ENCODE peak calls at places on chromosomes 5 and 9, in eight cellular contexts. One of them, this sample, is unnamed.

GRCh38 chr9:129109504-129109903 is 1.1 kb downstream of the CRAT start:
- DNase-seq in cardiac fibroblast: peak
- DNase-seq in NCI-H748 treated with DMSO at 0.1 percent for 48 hours: no peak
- DNase-seq in BJ: no peak
- DNase-seq in GM06990: no peak
- DNase-seq in tibial nerve: peak
- DNase-seq in adipocyte: peak
- DNase-seq in amygdala: no peak
- DNase-seq in this sample: no peak

GRCh38 chr5:8517461-8517860 is 648.5 kb downstream of the MTRR start:
- DNase-seq in cardiac fibroblast: no peak
- DNase-seq in NCI-H748 treated with DMSO at 0.1 percent for 48 hours: no peak
- DNase-seq in BJ: no peak
- DNase-seq in GM06990: no peak
- DNase-seq in tibial nerve: no peak
- DNase-seq in adipocyte: no peak
- DNase-seq in amygdala: no peak
- DNase-seq in this sample: peak

GRCh38 chr5:57442080-57442839 is 40.4 kb downstream of the ACTBL2 start:
- DNase-seq in cardiac fibroblast: peak
- DNase-seq in NCI-H748 treated with DMSO at 0.1 percent for 48 hours: no peak
- DNase-seq in BJ: peak
- DNase-seq in GM06990: no peak
- DNase-seq in tibial nerve: no peak
- DNase-seq in adipocyte: peak
- DNase-seq in amygdala: no peak
- DNase-seq in this sample: peak

GRCh38 chr9:126158591-126159519 is 167.8 kb upstream of the MVB12B start:
- DNase-seq in cardiac fibroblast: no peak
- DNase-seq in NCI-H748 treated with DMSO at 0.1 percent for 48 hours: no peak
- DNase-seq in BJ: no peak
- DNase-seq in GM06990: no peak
- DNase-seq in tibial nerve: no peak
- DNase-seq in adipocyte: no peak
- DNase-seq in amygdala: no peak
- DNase-seq in this sample: no peak

GRCh38 chr5:122756263-122756911 is 18.5 kb upstream of the SNX2 start:
- DNase-seq in cardiac fibroblast: peak
- DNase-seq in NCI-H748 treated with DMSO at 0.1 percent for 48 hours: no peak
- DNase-seq in BJ: peak
- DNase-seq in GM06990: peak
- DNase-seq in tibial nerve: no peak
- DNase-seq in adipocyte: peak
- DNase-seq in amygdala: no peak
- DNase-seq in this sample: peak

GRCh38 chr5:132190161-132190817 is 37.4 kb downstream of the P4HA2 start:
- DNase-seq in cardiac fibroblast: peak
- DNase-seq in NCI-H748 treated with DMSO at 0.1 percent for 48 hours: peak
- DNase-seq in BJ: peak
- DNase-seq in GM06990: no peak
- DNase-seq in tibial nerve: peak
- DNase-seq in adipocyte: peak
- DNase-seq in amygdala: peak
- DNase-seq in this sample: peak

GRCh38 chr9:13721481-13722235 is 442.2 kb upstream of the MPDZ start:
- DNase-seq in cardiac fibroblast: peak
- DNase-seq in NCI-H748 treated with DMSO at 0.1 percent for 48 hours: no peak
- DNase-seq in BJ: no peak
- DNase-seq in GM06990: no peak
- DNase-seq in tibial nerve: no peak
- DNase-seq in adipocyte: peak
- DNase-seq in amygdala: no peak
- DNase-seq in this sample: peak

GRCh38 chr9:127108182-127108876 is 14.1 kb downstream of the ANGPTL2 start:
- DNase-seq in cardiac fibroblast: no peak
- DNase-seq in NCI-H748 treated with DMSO at 0.1 percent for 48 hours: no peak
- DNase-seq in BJ: no peak
- DNase-seq in GM06990: no peak
- DNase-seq in tibial nerve: no peak
- DNase-seq in adipocyte: no peak
- DNase-seq in amygdala: no peak
- DNase-seq in this sample: no peak

GRCh38 chr9:78298046-78298511 is 1.2 kb downstream of the PSAT1 start:
- DNase-seq in cardiac fibroblast: peak
- DNase-seq in NCI-H748 treated with DMSO at 0.1 percent for 48 hours: no peak
- DNase-seq in BJ: no peak
- DNase-seq in GM06990: no peak
- DNase-seq in tibial nerve: no peak
- DNase-seq in adipocyte: peak
- DNase-seq in amygdala: peak
- DNase-seq in this sample: no peak

GRCh38 chr5:107671742-107672211 is 1.0 kb upstream of the EFNA5 start:
- DNase-seq in cardiac fibroblast: peak
- DNase-seq in NCI-H748 treated with DMSO at 0.1 percent for 48 hours: peak
- DNase-seq in BJ: no peak
- DNase-seq in GM06990: no peak
- DNase-seq in tibial nerve: no peak
- DNase-seq in adipocyte: peak
- DNase-seq in amygdala: no peak
- DNase-seq in this sample: peak

GRCh38 chr9:130029591-130029990 is 13.4 kb downstream of the FNBP1 start:
- DNase-seq in cardiac fibroblast: no peak
- DNase-seq in NCI-H748 treated with DMSO at 0.1 percent for 48 hours: no peak
- DNase-seq in BJ: no peak
- DNase-seq in GM06990: no peak
- DNase-seq in tibial nerve: no peak
- DNase-seq in adipocyte: no peak
- DNase-seq in amygdala: no peak
- DNase-seq in this sample: no peak

GRCh38 chr5:112329429-112330090 is 89.5 kb downstream of the EPB41L4A start:
- DNase-seq in cardiac fibroblast: no peak
- DNase-seq in NCI-H748 treated with DMSO at 0.1 percent for 48 hours: no peak
- DNase-seq in BJ: no peak
- DNase-seq in GM06990: peak
- DNase-seq in tibial nerve: no peak
- DNase-seq in adipocyte: no peak
- DNase-seq in amygdala: no peak
- DNase-seq in this sample: no peak

GRCh38 chr5:90022002-90022710 is 387.4 kb downstream of the CETN3 start:
- DNase-seq in cardiac fibroblast: no peak
- DNase-seq in NCI-H748 treated with DMSO at 0.1 percent for 48 hours: no peak
- DNase-seq in BJ: no peak
- DNase-seq in GM06990: no peak
- DNase-seq in tibial nerve: no peak
- DNase-seq in adipocyte: peak
- DNase-seq in amygdala: no peak
- DNase-seq in this sample: no peak

GRCh38 chr5:98173334-98173733 is 600.1 kb upstream of the RGMB start:
- DNase-seq in cardiac fibroblast: peak
- DNase-seq in NCI-H748 treated with DMSO at 0.1 percent for 48 hours: no peak
- DNase-seq in BJ: peak
- DNase-seq in GM06990: no peak
- DNase-seq in tibial nerve: no peak
- DNase-seq in adipocyte: peak
- DNase-seq in amygdala: no peak
- DNase-seq in this sample: peak

GRCh38 chr5:140267201-140267540 is 35.7 kb downstream of the PFDN1 start:
- DNase-seq in cardiac fibroblast: no peak
- DNase-seq in NCI-H748 treated with DMSO at 0.1 percent for 48 hours: no peak
- DNase-seq in BJ: no peak
- DNase-seq in GM06990: no peak
- DNase-seq in tibial nerve: no peak
- DNase-seq in adipocyte: no peak
- DNase-seq in amygdala: no peak
- DNase-seq in this sample: no peak

GRCh38 chr5:163571755-163572154 is 66.3 kb downstream of the MAT2B start:
- DNase-seq in cardiac fibroblast: peak
- DNase-seq in NCI-H748 treated with DMSO at 0.1 percent for 48 hours: no peak
- DNase-seq in BJ: peak
- DNase-seq in GM06990: no peak
- DNase-seq in tibial nerve: no peak
- DNase-seq in adipocyte: peak
- DNase-seq in amygdala: no peak
- DNase-seq in this sample: peak

GRCh38 chr5:159631001-159631400 is 285.3 kb upstream of the ADRA1B start:
- DNase-seq in cardiac fibroblast: no peak
- DNase-seq in NCI-H748 treated with DMSO at 0.1 percent for 48 hours: no peak
- DNase-seq in BJ: no peak
- DNase-seq in GM06990: no peak
- DNase-seq in tibial nerve: no peak
- DNase-seq in adipocyte: no peak
- DNase-seq in amygdala: no peak
- DNase-seq in this sample: no peak

GRCh38 chr9:136644343-136644592 is 18.4 kb upstream of the EGFL7 start:
- DNase-seq in cardiac fibroblast: no peak
- DNase-seq in NCI-H748 treated with DMSO at 0.1 percent for 48 hours: no peak
- DNase-seq in BJ: no peak
- DNase-seq in GM06990: no peak
- DNase-seq in tibial nerve: no peak
- DNase-seq in adipocyte: no peak
- DNase-seq in amygdala: no peak
- DNase-seq in this sample: no peak

GRCh38 chr5:154410786-154411185 is 35.0 kb upstream of the SAP30L start:
- DNase-seq in cardiac fibroblast: no peak
- DNase-seq in NCI-H748 treated with DMSO at 0.1 percent for 48 hours: no peak
- DNase-seq in BJ: no peak
- DNase-seq in GM06990: no peak
- DNase-seq in tibial nerve: no peak
- DNase-seq in adipocyte: no peak
- DNase-seq in amygdala: no peak
- DNase-seq in this sample: no peak

GRCh38 chr5:68818870-68819269 is 274.9 kb upstream of the SLC30A5 start:
- DNase-seq in cardiac fibroblast: no peak
- DNase-seq in NCI-H748 treated with DMSO at 0.1 percent for 48 hours: no peak
- DNase-seq in BJ: no peak
- DNase-seq in GM06990: no peak
- DNase-seq in tibial nerve: no peak
- DNase-seq in adipocyte: no peak
- DNase-seq in amygdala: no peak
- DNase-seq in this sample: no peak

GRCh38 chr9:34158362-34158869 is 20.4 kb upstream of the UBAP1 start:
- DNase-seq in cardiac fibroblast: peak
- DNase-seq in NCI-H748 treated with DMSO at 0.1 percent for 48 hours: peak
- DNase-seq in BJ: no peak
- DNase-seq in GM06990: no peak
- DNase-seq in tibial nerve: no peak
- DNase-seq in adipocyte: peak
- DNase-seq in amygdala: no peak
- DNase-seq in this sample: peak

GRCh38 chr9:83623634-83623991 is 670 bp downstream of the IDNK start:
- DNase-seq in cardiac fibroblast: no peak
- DNase-seq in NCI-H748 treated with DMSO at 0.1 percent for 48 hours: no peak
- DNase-seq in BJ: no peak
- DNase-seq in GM06990: no peak
- DNase-seq in tibial nerve: no peak
- DNase-seq in adipocyte: no peak
- DNase-seq in amygdala: no peak
- DNase-seq in this sample: peak

GRCh38 chr5:146048994-146049703 is 56.2 kb downstream of the PLAC8L1 start:
- DNase-seq in cardiac fibroblast: peak
- DNase-seq in NCI-H748 treated with DMSO at 0.1 percent for 48 hours: peak
- DNase-seq in BJ: peak
- DNase-seq in GM06990: no peak
- DNase-seq in tibial nerve: peak
- DNase-seq in adipocyte: peak
- DNase-seq in amygdala: no peak
- DNase-seq in this sample: peak

GRCh38 chr5:149839761-149840160 is 104.8 kb downstream of the PDE6A start:
- DNase-seq in cardiac fibroblast: peak
- DNase-seq in NCI-H748 treated with DMSO at 0.1 percent for 48 hours: no peak
- DNase-seq in BJ: no peak
- DNase-seq in GM06990: no peak
- DNase-seq in tibial nerve: no peak
- DNase-seq in adipocyte: no peak
- DNase-seq in amygdala: no peak
- DNase-seq in this sample: no peak

GRCh38 chr9:77991191-77991590 is 40.4 kb downstream of the GNAQ start:
- DNase-seq in cardiac fibroblast: no peak
- DNase-seq in NCI-H748 treated with DMSO at 0.1 percent for 48 hours: no peak
- DNase-seq in BJ: no peak
- DNase-seq in GM06990: no peak
- DNase-seq in tibial nerve: no peak
- DNase-seq in adipocyte: no peak
- DNase-seq in amygdala: no peak
- DNase-seq in this sample: no peak

GRCh38 chr9:129834489-129835127 is 467 bp downstream of the C9orf78 start:
- DNase-seq in cardiac fibroblast: no peak
- DNase-seq in NCI-H748 treated with DMSO at 0.1 percent for 48 hours: no peak
- DNase-seq in BJ: no peak
- DNase-seq in GM06990: no peak
- DNase-seq in tibial nerve: no peak
- DNase-seq in adipocyte: no peak
- DNase-seq in amygdala: no peak
- DNase-seq in this sample: no peak

GRCh38 chr9:34501889-34502425 is 20.8 kb downstream of the ENHO start:
- DNase-seq in cardiac fibroblast: peak
- DNase-seq in NCI-H748 treated with DMSO at 0.1 percent for 48 hours: no peak
- DNase-seq in BJ: peak
- DNase-seq in GM06990: no peak
- DNase-seq in tibial nerve: peak
- DNase-seq in adipocyte: peak
- DNase-seq in amygdala: peak
- DNase-seq in this sample: peak

GRCh38 chr5:147223951-147224791 is 10.7 kb upstream of the STK32A start:
- DNase-seq in cardiac fibroblast: peak
- DNase-seq in NCI-H748 treated with DMSO at 0.1 percent for 48 hours: peak
- DNase-seq in BJ: peak
- DNase-seq in GM06990: no peak
- DNase-seq in tibial nerve: peak
- DNase-seq in adipocyte: peak
- DNase-seq in amygdala: peak
- DNase-seq in this sample: peak

GRCh38 chr9:117416856-117417255 is 2.0 kb upstream of the ASTN2 start:
- DNase-seq in cardiac fibroblast: no peak
- DNase-seq in NCI-H748 treated with DMSO at 0.1 percent for 48 hours: no peak
- DNase-seq in BJ: no peak
- DNase-seq in GM06990: no peak
- DNase-seq in tibial nerve: no peak
- DNase-seq in adipocyte: no peak
- DNase-seq in amygdala: no peak
- DNase-seq in this sample: no peak

GRCh38 chr5:156947933-156948332 is 15.1 kb downstream of the TIMD4 start:
- DNase-seq in cardiac fibroblast: no peak
- DNase-seq in NCI-H748 treated with DMSO at 0.1 percent for 48 hours: no peak
- DNase-seq in BJ: no peak
- DNase-seq in GM06990: no peak
- DNase-seq in tibial nerve: no peak
- DNase-seq in adipocyte: no peak
- DNase-seq in amygdala: no peak
- DNase-seq in this sample: no peak

GRCh38 chr5:153400931-153401330 is 89.5 kb upstream of the GRIA1 start:
- DNase-seq in cardiac fibroblast: peak
- DNase-seq in NCI-H748 treated with DMSO at 0.1 percent for 48 hours: no peak
- DNase-seq in BJ: no peak
- DNase-seq in GM06990: no peak
- DNase-seq in tibial nerve: no peak
- DNase-seq in adipocyte: no peak
- DNase-seq in amygdala: no peak
- DNase-seq in this sample: peak

GRCh38 chr5:158718738-158719505 is 380.8 kb downstream of the EBF1 start:
- DNase-seq in cardiac fibroblast: peak
- DNase-seq in NCI-H748 treated with DMSO at 0.1 percent for 48 hours: no peak
- DNase-seq in BJ: no peak
- DNase-seq in GM06990: no peak
- DNase-seq in tibial nerve: no peak
- DNase-seq in adipocyte: peak
- DNase-seq in amygdala: no peak
- DNase-seq in this sample: no peak

GRCh38 chr9:137369111-137369787 is 53.7 kb downstream of the EXD3 start:
- DNase-seq in cardiac fibroblast: no peak
- DNase-seq in NCI-H748 treated with DMSO at 0.1 percent for 48 hours: no peak
- DNase-seq in BJ: no peak
- DNase-seq in GM06990: no peak
- DNase-seq in tibial nerve: no peak
- DNase-seq in adipocyte: no peak
- DNase-seq in amygdala: no peak
- DNase-seq in this sample: no peak

GRCh38 chr5:161064297-161064696 is 212.3 kb upstream of the ATP10B start:
- DNase-seq in cardiac fibroblast: no peak
- DNase-seq in NCI-H748 treated with DMSO at 0.1 percent for 48 hours: no peak
- DNase-seq in BJ: no peak
- DNase-seq in GM06990: no peak
- DNase-seq in tibial nerve: no peak
- DNase-seq in adipocyte: no peak
- DNase-seq in amygdala: no peak
- DNase-seq in this sample: no peak

This sample was measured in HT1080.